ENCODE peak calls at places on chromosome 17, in nine cellular contexts. K is heart right ventricle, F is ovary, W is stomach, Z is HFFc6, G is AG10803, E is HL-60, V is AG04450, B is sigmoid colon. C is an unnamed sample.

GRCh38 chr17:42817866-42818265 is 6.2 kb downstream of the BECN1 start:
- DNase-seq in Z (peak), V (no peak), K (no peak), F (no peak), G (peak), B (no peak), E (no peak), W (no peak), C (no peak)

GRCh38 chr17:77356109-77356689 is 215.4 kb downstream of the SEC14L1 start:
- DNase-seq in V (no peak), G (no peak), W (peak), F (no peak), Z (no peak), E (no peak), K (no peak), B (peak), C (peak)

GRCh38 chr17:44780845-44781480 is 22.2 kb downstream of the ADAM11 start:
- DNase-seq in B (no peak), G (no peak), E (no peak), F (no peak), V (no peak), Z (no peak), W (no peak), K (no peak), C (no peak)

GRCh38 chr17:76477576-76477975 is 10.2 kb downstream of the AANAT start:
- DNase-seq in G (no peak), B (no peak), W (no peak), Z (no peak), V (no peak), E (no peak), F (no peak), K (no peak), C (no peak)

GRCh38 chr17:43759836-43760235 is 1.2 kb upstream of the SOST start:
- DNase-seq in W (no peak), F (no peak), Z (no peak), B (peak), G (no peak), K (no peak), V (no peak), E (no peak), C (no peak)

GRCh38 chr17:80247561-80247960 is 13.1 kb upstream of the RNF213 start:
- DNase-seq in E (no peak), W (no peak), G (no peak), B (no peak), F (no peak), K (no peak), Z (no peak), V (no peak), C (no peak)

GRCh38 chr17:2396568-2397246 is 4.2 kb downstream of the MNT start:
- DNase-seq in V (peak), Z (peak), B (peak), W (peak), F (peak), G (peak), K (peak), E (peak), C (peak)

GRCh38 chr17:2239882-2240430 is 63.6 kb downstream of the SMG6 start:
- DNase-seq in K (peak), Z (peak), B (peak), W (peak), E (no peak), F (peak), G (peak), V (peak), C (peak)

GRCh38 chr17:46026045-46026814 is 27.2 kb downstream of the STH start:
- DNase-seq in G (no peak), F (no peak), V (no peak), E (peak), K (peak), B (no peak), W (no peak), Z (no peak), C (peak)

GRCh38 chr17:63785556-63785955 is 11.6 kb downstream of the DDX42 start:
- DNase-seq in Z (peak), W (no peak), E (no peak), F (no peak), V (no peak), K (no peak), G (peak), B (no peak), C (no peak)

GRCh38 chr17:17685775-17686291 is 4.6 kb downstream of the RAI1 start:
- DNase-seq in Z (peak), G (peak), E (no peak), V (peak), B (no peak), W (peak), F (peak), K (no peak), C (no peak)

GRCh38 chr17:6079155-6079554 is 9.0 kb downstream of the WSCD1 start:
- DNase-seq in B (no peak), G (no peak), K (no peak), W (no peak), F (no peak), V (no peak), Z (no peak), E (no peak), C (no peak)

GRCh38 chr17:77570565-77570898 is 388.0 kb upstream of the TNRC6C start:
- DNase-seq in Z (no peak), B (no peak), V (no peak), G (no peak), K (no peak), E (no peak), W (no peak), F (no peak), C (no peak)

GRCh38 chr17:17146791-17147406 is 59.2 kb downstream of the PLD6 start:
- DNase-seq in G (no peak), F (no peak), V (no peak), E (no peak), K (no peak), Z (no peak), W (no peak), B (no peak), C (no peak)

GRCh38 chr17:78623541-78623940 is 46.3 kb upstream of the DNAH17 start:
- DNase-seq in F (no peak), V (no peak), G (no peak), E (no peak), W (no peak), B (no peak), K (no peak), Z (no peak), C (no peak)

GRCh38 chr17:4559139-4559791 is 1.1 kb downstream of the GGT6 start:
- DNase-seq in W (peak), F (peak), E (no peak), K (no peak), G (no peak), Z (no peak), V (no peak), B (peak), C (no peak)

GRCh38 chr17:63191610-63192009 is 225.6 kb downstream of the TANC2 start:
- DNase-seq in B (no peak), Z (no peak), W (no peak), E (no peak), V (no peak), G (no peak), F (no peak), K (peak), C (no peak)

GRCh38 chr17:32610027-32610650 is 123.3 kb downstream of the CDK5R1 start:
- DNase-seq in K (no peak), W (no peak), V (no peak), Z (no peak), F (no peak), B (no peak), G (no peak), E (no peak), C (no peak)

GRCh38 chr17:39846205-39846604 is 17.9 kb downstream of the IKZF3 start:
- DNase-seq in V (no peak), F (no peak), B (no peak), E (no peak), K (no peak), G (no peak), Z (no peak), W (no peak), C (no peak)

GRCh38 chr17:4020096-4020495 is 55.9 kb upstream of the ATP2A3 start:
- DNase-seq in G (no peak), W (no peak), B (no peak), V (no peak), K (no peak), Z (no peak), F (no peak), E (no peak), C (no peak)

GRCh38 chr17:41340934-41341861 is 9.4 kb downstream of the KRT33A start:
- DNase-seq in F (no peak), V (no peak), K (no peak), Z (no peak), B (no peak), W (no peak), G (no peak), E (no peak), C (no peak)

GRCh38 chr17:17845046-17845775 is 8.4 kb upstream of the SREBF1 start:
- DNase-seq in K (no peak), F (no peak), E (no peak), B (no peak), W (no peak), G (no peak), V (no peak), Z (no peak), C (no peak)

GRCh38 chr17:78128616-78129384 is at the start of gene TMC6:
- DNase-seq in W (peak), G (no peak), V (no peak), K (no peak), E (peak), F (no peak), Z (no peak), B (peak), C (no peak)

GRCh38 chr17:65243838-65244237 is 106.7 kb downstream of the RGS9 start:
- DNase-seq in W (no peak), G (peak), E (no peak), K (peak), B (no peak), F (no peak), Z (peak), V (no peak), C (peak)

GRCh38 chr17:34493903-34494302 is 85.5 kb upstream of the TMEM132E start:
- DNase-seq in B (no peak), E (no peak), W (no peak), Z (no peak), G (no peak), F (no peak), K (no peak), V (no peak), C (no peak)

GRCh38 chr17:19333132-19333440 is 29.4 kb downstream of the B9D1 start:
- DNase-seq in E (no peak), F (peak), K (no peak), W (peak), Z (no peak), B (peak), V (no peak), G (no peak), C (no peak)

GRCh38 chr17:19020016-19020415 is 15.5 kb upstream of the FAM83G start:
- DNase-seq in E (no peak), G (no peak), W (no peak), Z (no peak), K (no peak), B (no peak), V (no peak), F (no peak), C (no peak)

GRCh38 chr17:78356163-78356713 is 3.6 kb downstream of the SOCS3 start:
- DNase-seq in G (peak), F (no peak), B (peak), W (peak), V (peak), E (peak), Z (peak), K (no peak), C (no peak)

GRCh38 chr17:40068917-40069750 is 6.4 kb downstream of the THRA start:
- DNase-seq in B (peak), K (peak), W (peak), G (peak), V (peak), F (peak), Z (peak), E (peak), C (peak)

GRCh38 chr17:9769036-9769695 is 22.2 kb downstream of the DHRS7C start:
- DNase-seq in Z (no peak), W (no peak), K (no peak), F (no peak), G (no peak), B (no peak), E (no peak), V (no peak), C (no peak)

GRCh38 chr17:77400445-77400870 is 259.7 kb downstream of the SEC14L1 start:
- DNase-seq in Z (no peak), G (peak), K (peak), B (no peak), E (peak), W (peak), V (no peak), F (no peak), C (no peak)

GRCh38 chr17:72270530-72270929 is 149.7 kb downstream of the SOX9 start:
- DNase-seq in G (peak), E (no peak), K (peak), W (no peak), B (no peak), Z (peak), F (no peak), V (no peak), C (peak)

GRCh38 chr17:6995500-6996255 is at the start of gene ALOX12:
- DNase-seq in K (no peak), E (no peak), V (no peak), B (no peak), G (no peak), Z (no peak), W (peak), F (peak), C (peak)

GRCh38 chr17:34241062-34241461 is 14.0 kb upstream of the CCL2 start:
- DNase-seq in E (no peak), F (peak), W (peak), K (peak), B (peak), V (no peak), G (peak), Z (no peak), C (no peak)

GRCh38 chr17:49977463-49978389 is 8.7 kb downstream of the DLX4 start:
- DNase-seq in F (no peak), W (no peak), E (no peak), G (peak), K (no peak), Z (no peak), V (no peak), B (no peak), C (no peak)
- TF ChIP-seq CTCF in F (no peak), W (no peak), E (no peak), G (no peak), K (no peak), Z (no peak), V (no peak), B (no peak), C (no peak)

DNA sequence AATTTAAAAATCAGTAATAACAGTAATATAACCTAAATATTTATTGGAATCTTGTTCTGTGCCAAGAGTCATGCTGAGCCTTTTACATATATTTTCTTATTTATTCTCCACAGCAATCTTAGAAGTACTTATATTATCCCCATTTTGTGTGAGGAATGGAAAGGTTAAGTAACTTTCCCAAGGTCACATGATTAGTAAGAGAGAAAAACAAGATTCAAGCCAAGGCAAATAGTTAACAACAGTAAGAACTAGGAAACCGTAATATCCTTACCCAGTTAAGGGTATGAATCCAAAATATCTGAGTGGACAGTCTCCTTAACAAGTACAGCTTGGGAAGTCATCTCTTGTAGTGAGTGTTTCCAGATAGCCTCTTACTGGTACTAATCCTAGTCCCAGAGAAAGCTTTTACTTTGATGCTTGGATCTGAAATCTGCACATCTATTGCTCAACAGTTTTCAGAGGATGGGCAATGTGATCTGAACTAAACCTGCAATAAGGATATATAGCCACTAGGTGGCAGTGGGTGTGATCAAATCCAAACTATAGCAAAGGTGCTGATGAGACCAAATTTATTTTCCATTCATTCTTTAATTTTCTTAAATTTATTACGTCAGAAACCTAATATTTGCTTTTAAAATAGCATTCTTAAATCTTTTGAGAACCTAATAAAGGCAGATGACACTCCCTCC is 23.3 kb downstream of the SHISA6 start:
- DNase-seq in K (no peak), E (no peak), W (no peak), Z (no peak), G (no peak), B (no peak), F (no peak), V (no peak), C (no peak)
- TF ChIP-seq CTCF in K (no peak), E (no peak), W (no peak), Z (peak), G (peak), B (no peak), F (no peak), V (no peak), C (no peak)

GRCh38 chr17:8018436-8018835 is 16.0 kb downstream of the GUCY2D start:
- DNase-seq in E (no peak), W (no peak), G (no peak), K (no peak), V (no peak), F (no peak), B (no peak), Z (no peak), C (no peak)

GRCh38 chr17:8015236-8015956 is 13.0 kb downstream of the GUCY2D start:
- DNase-seq in K (no peak), W (no peak), F (no peak), G (no peak), Z (no peak), E (no peak), V (no peak), B (peak), C (no peak)

GRCh38 chr17:8015957-8016631 is 13.7 kb downstream of the GUCY2D start:
- DNase-seq in F (peak), W (peak), E (no peak), K (no peak), G (no peak), B (peak), V (no peak), Z (no peak), C (no peak)

GRCh38 chr17:8014558-8014850 is 12.1 kb downstream of the GUCY2D start:
- DNase-seq in K (no peak), B (peak), W (no peak), G (no peak), F (no peak), Z (no peak), V (no peak), E (no peak), C (no peak)

GRCh38 chr17:8016632-8017424 is 14.4 kb downstream of the GUCY2D start:
- DNase-seq in G (no peak), E (no peak), Z (no peak), V (no peak), K (no peak), W (peak), B (peak), F (no peak), C (peak)
- TF ChIP-seq CTCF in G (peak), E (no peak), Z (peak), V (peak), K (peak), W (peak), B (peak), F (no peak), C (no peak)

GRCh38 chr17:29760771-29761682 is 138.3 kb upstream of the CORO6 start:
- DNase-seq in K (peak), V (peak), F (peak), G (peak), B (peak), E (peak), W (peak), Z (peak), C (peak)
- TF ChIP-seq CTCF in K (no peak), V (no peak), F (no peak), G (no peak), B (no peak), E (no peak), W (no peak), Z (no peak), C (no peak)

GRCh38 chr17:30809867-30810266 is 14.6 kb downstream of the CRLF3 start:
- DNase-seq in K (no peak), W (no peak), E (no peak), V (no peak), F (no peak), Z (no peak), G (no peak), B (no peak), C (no peak)

GRCh38 chr17:30808785-30809286 is 15.7 kb downstream of the CRLF3 start:
- DNase-seq in G (no peak), F (no peak), V (no peak), E (peak), W (no peak), Z (no peak), K (no peak), B (peak), C (no peak)

DNA sequence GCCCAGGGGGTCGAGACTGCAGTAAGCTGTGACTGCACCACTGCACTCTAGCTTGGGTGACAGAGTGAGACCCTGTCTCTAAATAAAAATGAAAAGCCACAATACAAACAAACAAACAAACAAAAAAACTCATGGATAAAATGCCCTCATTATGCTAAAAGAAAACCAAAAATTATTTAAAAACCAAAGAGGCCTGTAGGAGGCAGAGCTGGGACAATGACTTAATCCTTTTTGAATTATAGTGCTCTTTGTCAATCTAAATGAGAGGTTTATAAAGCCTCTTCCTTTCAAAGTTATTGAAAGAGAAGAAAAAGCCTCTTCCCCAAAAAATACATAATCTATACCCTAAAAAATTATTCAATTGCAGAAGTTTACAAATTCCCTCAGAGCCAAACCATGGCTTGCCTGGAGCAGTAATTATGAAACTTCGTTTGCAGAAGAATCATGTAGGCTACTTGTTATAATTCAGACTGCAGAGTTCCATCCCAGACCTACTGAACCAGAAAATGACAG is 18.5 kb downstream of the CRLF3 start:
- DNase-seq in Z (no peak), V (no peak), E (no peak), K (no peak), G (no peak), F (no peak), B (no peak), W (no peak), C (no peak)
- TF ChIP-seq CTCF in Z (peak), V (peak), E (peak), K (no peak), G (peak), F (no peak), B (no peak), W (no peak), C (no peak)

GRCh38 chr17:82649501-82650261 is 1.4 kb upstream of the WDR45B start:
- DNase-seq in E (no peak), K (no peak), B (peak), Z (no peak), G (no peak), V (no peak), W (no peak), F (no peak), C (no peak)

GRCh38 chr17:82645516-82645915 is 2.7 kb downstream of the WDR45B start:
- DNase-seq in G (no peak), K (no peak), W (no peak), B (no peak), F (no peak), Z (no peak), E (no peak), V (no peak), C (no peak)

GRCh38 chr17:82648165-82648668 is at the start of gene WDR45B:
- DNase-seq in Z (peak), V (peak), E (peak), G (peak), W (peak), B (peak), F (peak), K (peak), C (peak)

GRCh38 chr17:82648761-82649474 is 674 bp upstream of the WDR45B start:
- DNase-seq in B (peak), Z (no peak), G (no peak), E (peak), W (peak), K (peak), F (peak), V (no peak), C (peak)

DNA sequence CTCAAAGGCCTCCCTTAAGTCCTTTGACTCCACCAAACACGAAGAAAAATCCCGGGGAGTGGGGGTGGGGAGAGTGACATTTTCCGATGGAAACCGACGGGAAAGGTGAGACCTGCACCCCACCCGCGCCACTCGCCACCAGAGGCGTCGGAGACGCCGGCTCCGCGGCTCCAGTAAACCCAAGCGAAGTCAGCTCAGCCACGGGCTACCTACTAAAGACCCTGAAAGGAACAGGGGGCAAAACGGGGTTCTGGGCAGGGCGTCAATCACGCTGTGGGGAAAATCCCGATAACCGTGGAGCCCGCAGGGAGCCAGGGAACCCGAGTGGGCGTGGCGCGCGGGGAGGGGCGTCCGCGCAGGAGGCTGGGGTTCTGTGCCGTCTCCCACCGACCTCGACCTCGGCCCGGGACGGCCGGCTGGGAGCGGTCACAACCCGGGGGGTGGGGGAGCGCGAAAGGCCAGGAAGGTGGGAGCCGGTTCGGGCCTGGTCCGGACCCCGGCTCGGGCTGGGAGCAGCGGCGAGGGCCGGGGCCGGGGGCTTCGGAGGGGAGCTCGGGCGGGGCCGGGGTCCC is 565 bp downstream of the WDR45B start:
- DNase-seq in B (peak), F (peak), E (no peak), Z (no peak), W (peak), V (no peak), G (no peak), K (peak), C (no peak)
- TF ChIP-seq CTCF in B (no peak), F (no peak), E (no peak), Z (no peak), W (no peak), V (peak), G (peak), K (no peak), C (no peak)

GRCh38 chr17:62126292-62126691 is 61.2 kb upstream of the MED13 start:
- DNase-seq in F (no peak), B (no peak), K (no peak), W (no peak), E (no peak), V (no peak), Z (no peak), G (no peak), C (no peak)
- TF ChIP-seq CTCF in F (no peak), B (no peak), K (no peak), W (no peak), E (no peak), V (no peak), Z (no peak), G (no peak), C (no peak)

C was measured in lower leg skin.